ENCODE peak calls at places on chromosomes 3 and 15, in nine cellular contexts. C is uterus, Y is A549, G is right lobe of liver, L is lower leg skin, R is stomach, M is Peyer's patch, O is transverse colon, J is HCT116. D is an unnamed sample.

GRCh38 chr15:69809421-69809820 is 288.3 kb downstream of the TLE3 start:
- DNase-seq in C (no peak), Y (no peak), G (no peak), L (no peak), R (no peak), M (no peak), O (no peak), J (no peak), D (no peak)

GRCh38 chr3:103127116-103127630 is 692.4 kb downstream of the ZPLD1 start:
- DNase-seq in C (no peak), Y (no peak), G (no peak), L (no peak), R (no peak), M (no peak), O (no peak), J (no peak), D (no peak)

GRCh38 chr3:110062711-110063110 is 725.4 kb upstream of the DPPA4 start:
- DNase-seq in C (no peak), Y (no peak), G (no peak), L (no peak), R (no peak), M (no peak), O (no peak), J (no peak), D (no peak)

GRCh38 chr3:45644467-45645201 is 44.6 kb upstream of the SACM1L start:
- DNase-seq in C (no peak), Y (peak), G (no peak), L (no peak), R (no peak), M (no peak), O (no peak), J (no peak), D (no peak)

GRCh38 chr15:72554471-72555425 is 80.6 kb downstream of the ARIH1 start:
- DNase-seq in C (no peak), Y (peak), G (no peak), L (no peak), R (no peak), M (no peak), O (no peak), J (no peak), D (no peak)

GRCh38 chr3:107985496-107985895 is 105.3 kb downstream of the CD47 start:
- DNase-seq in C (no peak), Y (no peak), G (no peak), L (no peak), R (no peak), M (no peak), O (no peak), J (no peak), D (no peak)

GRCh38 chr3:30878862-30879261 is 15.6 kb downstream of the GADL1 start:
- DNase-seq in C (no peak), Y (no peak), G (no peak), L (no peak), R (no peak), M (no peak), O (no peak), J (no peak), D (no peak)

GRCh38 chr3:8456118-8456811 is 45.4 kb upstream of the LMCD1 start:
- DNase-seq in C (no peak), Y (peak), G (no peak), L (no peak), R (no peak), M (no peak), O (no peak), J (no peak), D (no peak)

GRCh38 chr3:126852536-126852935 is 130.4 kb upstream of the PLXNA1 start:
- DNase-seq in C (no peak), Y (no peak), G (no peak), L (no peak), R (no peak), M (no peak), O (no peak), J (no peak), D (no peak)

GRCh38 chr3:159824341-159824740 is 164.3 kb upstream of the IL12A start:
- DNase-seq in C (no peak), Y (peak), G (no peak), L (no peak), R (no peak), M (no peak), O (peak), J (peak), D (no peak)

GRCh38 chr3:174158674-174159073 is 700.5 kb upstream of the NAALADL2 start:
- DNase-seq in C (no peak), Y (no peak), G (no peak), L (no peak), R (no peak), M (no peak), O (no peak), J (no peak), D (no peak)

GRCh38 chr3:193594946-193595689 is 2.1 kb downstream of the OPA1 start:
- DNase-seq in C (no peak), Y (no peak), G (no peak), L (no peak), R (no peak), M (no peak), O (no peak), J (no peak), D (no peak)

GRCh38 chr3:172305552-172305951 is 142.7 kb downstream of the GHSR start:
- DNase-seq in C (no peak), Y (peak), G (no peak), L (peak), R (no peak), M (no peak), O (peak), J (no peak), D (no peak)

GRCh38 chr15:62326460-62327011 is 161.5 kb upstream of the C2CD4B start:
- DNase-seq in C (no peak), Y (peak), G (no peak), L (no peak), R (no peak), M (no peak), O (no peak), J (no peak), D (no peak)

GRCh38 chr3:186653984-186654383 is 11.8 kb upstream of the HRG start:
- DNase-seq in C (no peak), Y (peak), G (no peak), L (no peak), R (no peak), M (no peak), O (no peak), J (peak), D (no peak)

GRCh38 chr3:160099855-160100254 is 111.2 kb downstream of the IL12A start:
- DNase-seq in C (no peak), Y (no peak), G (no peak), L (no peak), R (no peak), M (no peak), O (no peak), J (no peak), D (no peak)

GRCh38 chr3:53688066-53688465 is 158.2 kb downstream of the CHDH start:
- DNase-seq in C (no peak), Y (no peak), G (no peak), L (no peak), R (no peak), M (no peak), O (no peak), J (no peak), D (no peak)

GRCh38 chr3:152253514-152253913 is 15.2 kb upstream of the MBNL1 start:
- DNase-seq in C (no peak), Y (no peak), G (no peak), L (no peak), R (no peak), M (no peak), O (no peak), J (no peak), D (no peak)

GRCh38 chr3:17579289-17580031 is 163.0 kb downstream of the TBC1D5 start:
- DNase-seq in C (no peak), Y (no peak), G (no peak), L (no peak), R (no peak), M (no peak), O (no peak), J (no peak), D (peak)

GRCh38 chr3:141074529-141074928 is 23.4 kb downstream of the SPSB4 start:
- DNase-seq in C (no peak), Y (no peak), G (no peak), L (no peak), R (no peak), M (no peak), O (no peak), J (no peak), D (no peak)

GRCh38 chr3:15315003-15315402 is 17.4 kb downstream of the SH3BP5 start:
- DNase-seq in C (no peak), Y (no peak), G (no peak), L (peak), R (no peak), M (no peak), O (no peak), J (no peak), D (no peak)

GRCh38 chr15:70558406-70559222 is 204.7 kb downstream of the UACA start:
- DNase-seq in C (no peak), Y (no peak), G (no peak), L (no peak), R (no peak), M (no peak), O (no peak), J (no peak), D (no peak)

GRCh38 chr3:14391033-14391432 is 11.4 kb upstream of the SLC6A6 start:
- DNase-seq in C (peak), Y (peak), G (peak), L (peak), R (no peak), M (no peak), O (no peak), J (no peak), D (no peak)

GRCh38 chr3:155744091-155744625 is 713 bp downstream of the PLCH1 start:
- DNase-seq in C (peak), Y (peak), G (peak), L (no peak), R (peak), M (peak), O (peak), J (peak), D (peak)

GRCh38 chr3:100891033-100891432 is 102.2 kb downstream of the ABI3BP start:
- DNase-seq in C (no peak), Y (peak), G (no peak), L (no peak), R (no peak), M (no peak), O (no peak), J (no peak), D (peak)

GRCh38 chr3:151926956-151927355 is 53.5 kb downstream of the SUCNR1 start:
- DNase-seq in C (no peak), Y (peak), G (no peak), L (no peak), R (no peak), M (no peak), O (no peak), J (no peak), D (no peak)

GRCh38 chr3:121980450-121980796 is 41.6 kb downstream of the ILDR1 start:
- DNase-seq in C (no peak), Y (no peak), G (no peak), L (no peak), R (no peak), M (no peak), O (no peak), J (no peak), D (no peak)

GRCh38 chr3:186931487-186932280 is 1.4 kb downstream of the ST6GAL1 start:
- DNase-seq in C (peak), Y (no peak), G (peak), L (peak), R (peak), M (no peak), O (peak), J (no peak), D (peak)

GRCh38 chr3:11626084-11626463 is 17.6 kb downstream of the VGLL4 start:
- DNase-seq in C (no peak), Y (no peak), G (no peak), L (no peak), R (no peak), M (no peak), O (no peak), J (no peak), D (no peak)

GRCh38 chr3:146139586-146140110 is 21.3 kb downstream of the PLOD2 start:
- DNase-seq in C (no peak), Y (no peak), G (no peak), L (no peak), R (no peak), M (no peak), O (no peak), J (no peak), D (no peak)

GRCh38 chr3:160677459-160677901 is 520 bp downstream of the ARL14 start:
- DNase-seq in C (no peak), Y (peak), G (no peak), L (no peak), R (no peak), M (no peak), O (peak), J (no peak), D (no peak)

GRCh38 chr3:194069421-194070219 is 66.3 kb upstream of the HES1 start:
- DNase-seq in C (no peak), Y (no peak), G (peak), L (no peak), R (no peak), M (no peak), O (no peak), J (no peak), D (no peak)

DNA sequence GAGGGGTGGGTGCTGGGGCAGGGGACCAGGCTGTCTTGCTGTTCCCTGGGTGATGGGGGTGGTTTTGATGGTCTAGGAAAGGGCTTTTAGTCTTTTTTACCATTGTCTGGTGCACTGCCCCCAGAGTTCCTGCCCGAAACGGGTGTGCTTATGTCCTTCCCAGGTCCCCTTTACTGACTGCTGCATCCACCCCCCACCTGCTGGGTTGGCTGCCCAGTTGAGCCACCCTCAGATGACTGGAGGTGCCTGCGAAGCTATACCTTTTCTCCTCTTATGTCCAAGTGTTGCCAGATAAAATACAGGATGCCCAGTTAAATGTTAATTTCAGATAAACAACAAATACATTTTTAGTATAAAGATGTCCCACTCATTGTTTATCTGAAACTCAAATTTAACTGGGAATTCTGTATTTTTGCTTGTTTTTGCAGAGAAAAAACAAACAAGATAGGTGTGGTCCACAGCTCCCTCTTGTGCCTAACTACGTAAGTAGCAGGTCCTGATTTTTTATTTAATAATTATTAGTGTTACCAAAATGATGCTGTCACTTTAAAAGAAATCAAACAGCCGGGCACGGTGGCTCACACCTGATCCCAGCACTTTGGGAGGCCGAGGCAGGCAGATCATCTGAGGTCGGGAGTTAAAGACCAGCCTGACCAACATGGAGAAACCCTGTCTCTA is 6.1 kb upstream of the RPP14 start:
- DNase-seq in C (no peak), Y (peak), G (no peak), L (no peak), R (no peak), M (no peak), O (no peak), J (no peak), D (peak)
- TF ChIP-seq POLR2A in C (no peak), Y (no peak), G (no peak), L (no peak), R (no peak), M (no peak), O (no peak), J (no peak), D (no peak)

GRCh38 chr15:68230157-68231100 is 901 bp upstream of the CLN6 start:
- DNase-seq in C (no peak), Y (no peak), G (no peak), L (peak), R (peak), M (no peak), O (peak), J (no peak), D (no peak)

GRCh38 chr15:68231102-68231818 is 1.7 kb upstream of the CLN6 start:
- DNase-seq in C (no peak), Y (no peak), G (no peak), L (peak), R (peak), M (no peak), O (no peak), J (no peak), D (no peak)

GRCh38 chr15:68228143-68228970 is 1.2 kb downstream of the CLN6 start:
- DNase-seq in C (no peak), Y (peak), G (no peak), L (peak), R (peak), M (no peak), O (no peak), J (no peak), D (peak)

GRCh38 chr15:68228971-68229385 is 550 bp downstream of the CLN6 start:
- DNase-seq in C (no peak), Y (peak), G (no peak), L (peak), R (no peak), M (no peak), O (no peak), J (no peak), D (peak)

DNA sequence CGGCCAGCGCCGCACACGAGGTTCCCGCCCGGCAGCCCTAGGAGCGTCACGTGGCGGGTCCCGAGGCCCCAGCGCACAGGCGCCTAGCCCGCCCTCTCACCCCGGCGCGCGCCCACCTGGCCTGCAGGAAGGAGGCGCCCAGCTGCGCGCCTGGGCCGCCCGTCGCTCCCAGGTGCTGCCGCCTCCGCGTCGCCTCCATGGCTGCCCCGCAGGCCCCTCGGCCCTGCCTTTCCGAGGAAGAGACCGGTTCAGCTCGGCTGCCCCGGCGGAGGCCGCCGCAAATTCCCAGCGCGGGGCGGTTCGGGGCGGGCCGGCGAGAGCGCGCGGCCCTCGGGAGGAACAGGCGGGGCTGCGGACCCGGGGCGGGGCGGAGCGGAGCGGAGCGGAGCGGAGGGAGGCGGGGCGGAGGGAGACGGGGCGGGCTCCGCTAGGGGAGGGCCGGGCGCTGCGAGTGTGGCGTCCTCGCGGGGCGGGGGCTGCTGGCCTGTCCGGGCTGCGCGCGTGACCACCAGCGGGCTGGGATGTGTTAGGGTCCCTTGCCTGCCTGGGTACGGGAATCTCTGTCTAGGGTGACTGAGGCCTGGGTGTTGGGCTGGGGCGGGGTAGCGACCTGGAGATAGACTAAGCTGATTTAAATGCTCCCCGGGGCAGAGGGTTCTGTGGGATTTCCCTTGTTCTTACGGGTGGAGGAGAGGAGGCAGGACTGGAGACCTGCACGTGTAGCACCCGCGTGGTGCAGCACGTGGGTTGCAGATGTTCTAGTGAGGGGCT is at the start of gene CLN6:
- DNase-seq in C (peak), Y (peak), G (peak), L (peak), R (peak), M (peak), O (peak), J (peak), D (peak)
- TF ChIP-seq POLR2A in C (no peak), Y (peak), G (peak), L (no peak), R (no peak), M (peak), O (peak), J (no peak), D (peak)

GRCh38 chr3:183638092-183638644 is 2.7 kb downstream of the KLHL24 start:
- DNase-seq in C (no peak), Y (no peak), G (no peak), L (no peak), R (no peak), M (no peak), O (no peak), J (no peak), D (no peak)

GRCh38 chr3:183637106-183637486 is 1.7 kb downstream of the KLHL24 start:
- DNase-seq in C (no peak), Y (no peak), G (no peak), L (no peak), R (no peak), M (no peak), O (no peak), J (no peak), D (no peak)

GRCh38 chr3:183635431-183636220 is at the start of gene KLHL24:
- DNase-seq in C (peak), Y (peak), G (peak), L (peak), R (peak), M (peak), O (peak), J (peak), D (peak)

GRCh38 chr3:183635107-183635430 is 354 bp upstream of the KLHL24 start:
- DNase-seq in C (no peak), Y (no peak), G (no peak), L (no peak), R (no peak), M (no peak), O (no peak), J (no peak), D (no peak)

GRCh38 chr3:183636221-183637105 is 1.0 kb downstream of the KLHL24 start:
- DNase-seq in C (peak), Y (peak), G (peak), L (peak), R (peak), M (peak), O (peak), J (peak), D (peak)
- TF ChIP-seq POLR2A in C (no peak), Y (peak), G (peak), L (peak), R (no peak), M (peak), O (peak), J (peak), D (peak)

GRCh38 chr3:188156051-188156450 is 2.1 kb downstream of the LPP start:
- DNase-seq in C (no peak), Y (no peak), G (no peak), L (no peak), R (no peak), M (no peak), O (no peak), J (no peak), D (no peak)

GRCh38 chr3:188152660-188153497 is 1.1 kb upstream of the LPP start:
- DNase-seq in C (peak), Y (peak), G (peak), L (peak), R (peak), M (peak), O (peak), J (no peak), D (no peak)

GRCh38 chr3:188153498-188153948 is 434 bp upstream of the LPP start:
- DNase-seq in C (peak), Y (peak), G (peak), L (peak), R (peak), M (peak), O (peak), J (peak), D (peak)

GRCh38 chr3:188154758-188155574 is 1.0 kb downstream of the LPP start:
- DNase-seq in C (peak), Y (no peak), G (no peak), L (no peak), R (no peak), M (no peak), O (peak), J (no peak), D (no peak)

DNA sequence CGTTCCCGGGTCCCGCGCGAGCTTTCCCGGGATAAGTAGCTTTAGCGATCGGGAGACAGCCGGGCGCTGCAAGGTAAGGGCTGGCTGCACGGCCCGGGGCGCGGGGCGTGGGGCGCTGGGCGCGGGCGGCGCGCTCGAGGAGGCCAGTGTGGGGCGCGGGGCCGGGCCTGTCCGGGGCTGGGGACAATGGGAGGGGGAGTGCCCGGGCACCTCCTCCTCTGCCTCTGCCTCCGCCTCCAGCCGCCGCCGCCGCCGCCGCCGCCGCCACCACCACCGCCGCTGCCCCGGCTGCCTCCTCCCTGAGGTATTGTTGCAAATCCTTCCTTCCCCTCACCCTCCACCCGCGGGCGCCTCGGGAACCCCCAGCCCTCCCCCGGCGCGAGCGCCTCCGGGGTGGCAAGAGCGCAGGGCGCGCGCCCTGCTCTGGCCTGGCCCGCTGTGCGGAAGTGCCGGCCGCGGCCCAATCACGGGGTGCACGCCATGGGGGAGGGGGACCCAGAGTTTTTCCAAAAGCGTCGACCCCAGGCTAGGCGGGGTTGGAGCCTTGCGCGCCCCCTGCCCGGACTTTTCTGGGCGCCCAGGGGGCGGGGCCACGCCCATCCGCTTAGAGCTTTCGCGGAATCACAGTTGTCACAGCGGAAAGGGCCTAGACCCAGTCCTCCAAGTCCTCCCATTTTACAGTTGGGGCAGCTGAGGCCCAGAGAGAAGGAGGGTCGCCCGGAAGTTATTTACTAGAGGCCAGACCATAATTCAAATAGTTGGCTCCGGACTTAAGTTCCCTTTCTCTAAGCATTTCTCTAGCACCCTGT is at the start of gene LPP:
- DNase-seq in C (peak), Y (peak), G (peak), L (peak), R (peak), M (peak), O (peak), J (no peak), D (peak)
- TF ChIP-seq POLR2A in C (no peak), Y (no peak), G (peak), L (no peak), R (no peak), M (peak), O (peak), J (peak), D (no peak)